ENCODE peak calls at places on chromosomes 7 and 10, in seven cellular contexts. One of them, this sample, is unnamed.

GRCh38 chr7:112495820-112496462 is 15.2 kb downstream of the LSMEM1 start:
- DNase-seq in lower lobe of right lung: no peak
- DNase-seq in sigmoid colon: peak
- DNase-seq in type B pancreatic cell: no peak
- DNase-seq in AG04450: no peak
- DNase-seq in WTC11: peak
- DNase-seq in pancreas: no peak
- DNase-seq in this sample: peak

GRCh38 chr10:30727524-30727923 is 98.0 kb upstream of the LYZL2 start:
- DNase-seq in sigmoid colon: no peak
- DNase-seq in type B pancreatic cell: no peak
- DNase-seq in WTC11: no peak
- DNase-seq in pancreas: no peak
- DNase-seq in AG04450: no peak
- DNase-seq in lower lobe of right lung: no peak
- DNase-seq in this sample: no peak

GRCh38 chr10:69130251-69130650 is 6.3 kb downstream of the VPS26A start:
- DNase-seq in lower lobe of right lung: no peak
- DNase-seq in WTC11: no peak
- DNase-seq in AG04450: no peak
- DNase-seq in type B pancreatic cell: no peak
- DNase-seq in sigmoid colon: no peak
- DNase-seq in pancreas: no peak
- DNase-seq in this sample: no peak

GRCh38 chr10:131983780-131984179 is 2.1 kb upstream of the BNIP3 start:
- DNase-seq in lower lobe of right lung: no peak
- DNase-seq in sigmoid colon: no peak
- DNase-seq in type B pancreatic cell: no peak
- DNase-seq in pancreas: no peak
- DNase-seq in AG04450: peak
- DNase-seq in WTC11: no peak
- DNase-seq in this sample: no peak

GRCh38 chr10:124461642-124462347 is at the start of gene LHPP:
- DNase-seq in type B pancreatic cell: peak
- DNase-seq in sigmoid colon: peak
- DNase-seq in pancreas: peak
- DNase-seq in lower lobe of right lung: peak
- DNase-seq in AG04450: peak
- DNase-seq in WTC11: peak
- DNase-seq in this sample: peak

GRCh38 chr10:94103902-94104301 is 110.2 kb downstream of the PLCE1 start:
- DNase-seq in lower lobe of right lung: no peak
- DNase-seq in pancreas: no peak
- DNase-seq in sigmoid colon: no peak
- DNase-seq in AG04450: peak
- DNase-seq in WTC11: no peak
- DNase-seq in type B pancreatic cell: no peak
- DNase-seq in this sample: no peak

GRCh38 chr10:77516575-77516974 is 121.0 kb downstream of the KCNMA1 start:
- DNase-seq in lower lobe of right lung: no peak
- DNase-seq in WTC11: no peak
- DNase-seq in AG04450: no peak
- DNase-seq in type B pancreatic cell: no peak
- DNase-seq in sigmoid colon: no peak
- DNase-seq in pancreas: no peak
- DNase-seq in this sample: no peak

GRCh38 chr10:95782274-95782830 is 26.4 kb downstream of the ENTPD1 start:
- DNase-seq in WTC11: no peak
- DNase-seq in type B pancreatic cell: no peak
- DNase-seq in sigmoid colon: no peak
- DNase-seq in lower lobe of right lung: no peak
- DNase-seq in AG04450: no peak
- DNase-seq in pancreas: no peak
- DNase-seq in this sample: no peak

GRCh38 chr10:60732240-60733188 is 45.8 kb upstream of the CDK1 start:
- DNase-seq in WTC11: peak
- DNase-seq in type B pancreatic cell: peak
- DNase-seq in sigmoid colon: peak
- DNase-seq in lower lobe of right lung: peak
- DNase-seq in AG04450: no peak
- DNase-seq in pancreas: peak
- DNase-seq in this sample: no peak

GRCh38 chr7:93461350-93461749 is 113.2 kb downstream of the CALCR start:
- DNase-seq in lower lobe of right lung: no peak
- DNase-seq in sigmoid colon: no peak
- DNase-seq in type B pancreatic cell: no peak
- DNase-seq in pancreas: no peak
- DNase-seq in AG04450: no peak
- DNase-seq in WTC11: no peak
- DNase-seq in this sample: no peak

GRCh38 chr7:42650171-42650570 is 261.7 kb downstream of the C7orf25 start:
- DNase-seq in WTC11: no peak
- DNase-seq in AG04450: no peak
- DNase-seq in lower lobe of right lung: no peak
- DNase-seq in sigmoid colon: no peak
- DNase-seq in pancreas: no peak
- DNase-seq in type B pancreatic cell: no peak
- DNase-seq in this sample: no peak

GRCh38 chr10:52314007-52314821 is at the start of gene DKK1:
- DNase-seq in AG04450: no peak
- DNase-seq in WTC11: peak
- DNase-seq in sigmoid colon: peak
- DNase-seq in pancreas: peak
- DNase-seq in type B pancreatic cell: peak
- DNase-seq in lower lobe of right lung: peak
- DNase-seq in this sample: peak
- TF ChIP-seq CTCF in AG04450: peak
- TF ChIP-seq CTCF in WTC11: peak
- TF ChIP-seq CTCF in sigmoid colon: peak
- TF ChIP-seq CTCF in pancreas: peak
- TF ChIP-seq CTCF in type B pancreatic cell: peak
- TF ChIP-seq CTCF in lower lobe of right lung: peak
- TF ChIP-seq CTCF in this sample: peak

GRCh38 chr10:129662386-129662785 is 195.3 kb downstream of the MGMT start:
- DNase-seq in WTC11: no peak
- DNase-seq in pancreas: no peak
- DNase-seq in sigmoid colon: no peak
- DNase-seq in type B pancreatic cell: no peak
- DNase-seq in lower lobe of right lung: no peak
- DNase-seq in AG04450: no peak
- DNase-seq in this sample: no peak
- TF ChIP-seq CTCF in WTC11: no peak
- TF ChIP-seq CTCF in pancreas: no peak
- TF ChIP-seq CTCF in sigmoid colon: no peak
- TF ChIP-seq CTCF in type B pancreatic cell: peak
- TF ChIP-seq CTCF in lower lobe of right lung: peak
- TF ChIP-seq CTCF in AG04450: peak
- TF ChIP-seq CTCF in this sample: no peak

GRCh38 chr7:151076863-151077704 is 3.5 kb downstream of the FASTK start:
- DNase-seq in AG04450: no peak
- DNase-seq in pancreas: no peak
- DNase-seq in sigmoid colon: no peak
- DNase-seq in lower lobe of right lung: no peak
- DNase-seq in WTC11: peak
- DNase-seq in type B pancreatic cell: no peak
- DNase-seq in this sample: no peak
- TF ChIP-seq CTCF in AG04450: peak
- TF ChIP-seq CTCF in pancreas: no peak
- TF ChIP-seq CTCF in sigmoid colon: no peak
- TF ChIP-seq CTCF in lower lobe of right lung: no peak
- TF ChIP-seq CTCF in WTC11: peak
- TF ChIP-seq CTCF in type B pancreatic cell: peak
- TF ChIP-seq CTCF in this sample: peak

GRCh38 chr10:130782467-130782866 is 529.1 kb downstream of the TCERG1L start:
- DNase-seq in WTC11: no peak
- DNase-seq in AG04450: no peak
- DNase-seq in pancreas: no peak
- DNase-seq in sigmoid colon: no peak
- DNase-seq in lower lobe of right lung: no peak
- DNase-seq in type B pancreatic cell: no peak
- DNase-seq in this sample: no peak
- TF ChIP-seq CTCF in WTC11: no peak
- TF ChIP-seq CTCF in AG04450: no peak
- TF ChIP-seq CTCF in pancreas: no peak
- TF ChIP-seq CTCF in sigmoid colon: no peak
- TF ChIP-seq CTCF in lower lobe of right lung: no peak
- TF ChIP-seq CTCF in type B pancreatic cell: no peak
- TF ChIP-seq CTCF in this sample: no peak

DNA sequence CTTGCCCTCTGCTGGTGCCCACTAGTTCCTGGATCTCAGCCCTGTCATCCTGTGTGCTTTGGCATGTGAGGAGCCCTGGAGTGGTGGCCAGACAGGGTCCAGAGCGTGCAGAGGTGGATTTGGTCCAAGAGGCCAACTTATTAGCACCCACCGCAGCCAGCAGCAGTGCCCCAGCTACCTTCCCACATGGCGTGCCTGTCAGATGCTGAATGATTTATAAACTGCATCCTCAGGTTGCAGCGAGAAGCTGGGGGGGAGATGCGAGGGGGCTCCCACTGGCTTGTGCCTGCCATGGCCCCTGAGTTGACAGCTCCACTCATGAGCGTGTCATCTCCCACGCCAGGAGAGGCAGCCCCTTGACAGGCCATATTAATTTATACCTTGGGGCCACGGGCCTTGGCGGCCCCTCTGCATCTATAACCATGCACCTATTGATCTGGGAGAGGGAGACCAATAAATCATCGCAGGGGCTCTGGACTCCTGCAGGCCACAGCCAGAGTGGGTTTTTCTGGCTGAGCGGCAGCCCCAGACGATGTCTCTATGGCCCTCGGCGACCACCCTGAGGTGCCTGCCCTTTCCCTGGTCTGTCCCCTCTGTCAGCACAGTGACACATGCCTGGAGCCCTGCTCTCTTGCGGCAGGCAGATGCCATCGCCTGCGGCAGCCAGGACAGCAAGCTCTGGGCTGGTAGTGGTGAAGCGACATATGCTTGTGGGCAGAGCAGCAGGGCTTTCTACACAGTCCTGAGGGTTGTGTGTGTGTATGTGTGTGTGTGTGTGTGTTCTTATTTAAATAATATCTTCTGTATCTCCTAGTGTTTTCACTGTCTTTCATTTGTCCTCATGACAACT is 120.8 kb downstream of the CDH23 start:
- DNase-seq in AG04450: no peak
- DNase-seq in type B pancreatic cell: no peak
- DNase-seq in WTC11: no peak
- DNase-seq in sigmoid colon: no peak
- DNase-seq in pancreas: no peak
- DNase-seq in lower lobe of right lung: no peak
- DNase-seq in this sample: no peak
- TF ChIP-seq CTCF in AG04450: no peak
- TF ChIP-seq CTCF in type B pancreatic cell: no peak
- TF ChIP-seq CTCF in WTC11: no peak
- TF ChIP-seq CTCF in sigmoid colon: no peak
- TF ChIP-seq CTCF in pancreas: no peak
- TF ChIP-seq CTCF in lower lobe of right lung: no peak
- TF ChIP-seq CTCF in this sample: no peak

GRCh38 chr10:17527530-17528146 is 73.2 kb upstream of the ST8SIA6 start:
- DNase-seq in lower lobe of right lung: no peak
- DNase-seq in AG04450: peak
- DNase-seq in type B pancreatic cell: no peak
- DNase-seq in pancreas: no peak
- DNase-seq in sigmoid colon: no peak
- DNase-seq in WTC11: no peak
- DNase-seq in this sample: no peak
- TF ChIP-seq CTCF in lower lobe of right lung: no peak
- TF ChIP-seq CTCF in AG04450: no peak
- TF ChIP-seq CTCF in type B pancreatic cell: no peak
- TF ChIP-seq CTCF in pancreas: no peak
- TF ChIP-seq CTCF in sigmoid colon: no peak
- TF ChIP-seq CTCF in WTC11: no peak
- TF ChIP-seq CTCF in this sample: no peak

DNA sequence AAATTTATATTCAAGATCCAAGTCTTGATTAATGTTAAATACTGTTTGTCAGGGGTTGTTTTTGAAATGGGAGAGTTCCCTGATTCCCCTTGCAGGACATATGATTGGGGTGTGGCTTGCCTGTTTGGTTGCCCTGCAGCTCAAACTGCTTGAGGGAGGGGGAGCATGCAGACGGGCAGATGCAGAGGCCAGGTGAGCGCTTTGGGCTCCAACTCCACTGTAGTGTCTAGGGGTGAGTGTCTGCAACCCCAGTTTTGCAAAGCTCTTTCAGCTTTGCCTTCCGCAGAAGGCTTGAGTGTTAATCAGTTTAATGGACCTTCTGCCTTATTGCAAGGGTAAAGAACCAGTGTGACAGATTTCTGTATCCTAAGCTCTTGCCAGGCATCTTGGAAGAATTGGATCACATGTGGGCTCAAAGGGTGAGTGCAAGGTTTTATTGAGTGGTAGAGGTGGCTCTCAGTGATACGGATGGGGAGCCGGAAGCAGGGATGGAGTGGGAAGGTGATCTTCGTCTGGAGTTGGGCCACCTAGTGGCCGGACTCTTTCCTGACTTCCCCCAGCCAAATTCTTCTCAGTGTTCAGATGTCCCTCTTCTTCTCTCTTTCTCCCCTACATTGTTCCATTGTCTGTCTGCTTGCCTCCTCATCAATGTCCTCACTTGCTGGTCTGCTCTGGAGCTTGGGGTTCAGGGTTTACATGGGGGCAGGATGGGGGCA is 479.7 kb downstream of the ATRNL1 start:
- DNase-seq in AG04450: no peak
- DNase-seq in type B pancreatic cell: no peak
- DNase-seq in WTC11: peak
- DNase-seq in lower lobe of right lung: no peak
- DNase-seq in pancreas: no peak
- DNase-seq in sigmoid colon: no peak
- DNase-seq in this sample: no peak
- TF ChIP-seq CTCF in AG04450: peak
- TF ChIP-seq CTCF in type B pancreatic cell: peak
- TF ChIP-seq CTCF in WTC11: peak
- TF ChIP-seq CTCF in lower lobe of right lung: peak
- TF ChIP-seq CTCF in pancreas: no peak
- TF ChIP-seq CTCF in sigmoid colon: no peak
- TF ChIP-seq CTCF in this sample: no peak

DNA sequence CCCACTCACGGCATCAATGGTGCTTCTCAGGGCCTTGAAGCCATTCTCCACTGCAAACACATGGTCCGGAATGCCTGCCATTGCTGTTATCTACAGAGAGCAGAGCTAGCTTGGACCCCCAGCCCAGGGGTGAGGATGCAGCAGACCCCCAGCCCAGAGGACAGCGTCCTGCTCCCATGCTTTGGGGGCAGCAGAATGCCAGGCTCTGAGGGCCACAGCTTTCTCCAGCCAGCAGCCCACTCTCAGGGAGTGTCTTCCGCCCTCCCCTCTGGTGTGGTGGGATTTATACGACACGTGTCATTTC is 48.1 kb upstream of the MSMB start:
- DNase-seq in pancreas: no peak
- DNase-seq in sigmoid colon: no peak
- DNase-seq in type B pancreatic cell: no peak
- DNase-seq in lower lobe of right lung: no peak
- DNase-seq in AG04450: no peak
- DNase-seq in WTC11: no peak
- DNase-seq in this sample: no peak
- TF ChIP-seq CTCF in pancreas: no peak
- TF ChIP-seq CTCF in sigmoid colon: no peak
- TF ChIP-seq CTCF in type B pancreatic cell: no peak
- TF ChIP-seq CTCF in lower lobe of right lung: no peak
- TF ChIP-seq CTCF in AG04450: no peak
- TF ChIP-seq CTCF in WTC11: no peak
- TF ChIP-seq CTCF in this sample: no peak

This sample was measured in heart right ventricle.